ENCODE peak calls at places on chromosomes 3 and 15, in four cellular contexts. Q, A, F and I are unnamed samples.

GRCh38 chr3:32405711-32406323 is 14.2 kb downstream of the CMTM7 start:
- DNase-seq in A (no peak), F (no peak), Q (no peak), I (no peak)

GRCh38 chr15:71226536-71227455 is 111.5 kb downstream of the THSD4 start:
- DNase-seq in A (no peak), Q (no peak), F (no peak), I (no peak)

GRCh38 chr3:140736863-140737460 is 59.1 kb downstream of the TRIM42 start:
- DNase-seq in Q (peak), F (no peak), A (no peak), I (peak)

GRCh38 chr3:48938689-48939088 is 20.0 kb downstream of the ARIH2 start:
- DNase-seq in A (no peak), F (no peak), Q (no peak), I (no peak)

GRCh38 chr3:187406927-187407326 is 38.7 kb downstream of the RTP4 start:
- DNase-seq in Q (no peak), F (no peak), A (no peak), I (no peak)

GRCh38 chr3:184965639-184966430 is 153.9 kb downstream of the VPS8 start:
- DNase-seq in F (no peak), Q (no peak), A (no peak), I (no peak)

GRCh38 chr3:124834723-124835718 is 52.1 kb downstream of the ITGB5 start:
- DNase-seq in A (no peak), F (no peak), Q (no peak), I (no peak)

GRCh38 chr3:120180731-120181412 is 86.6 kb upstream of the GSK3B start:
- DNase-seq in A (no peak), F (no peak), Q (no peak), I (no peak)

GRCh38 chr15:90871716-90872480 is 3.5 kb downstream of the FURIN start:
- DNase-seq in F (no peak), Q (no peak), A (peak), I (no peak)

GRCh38 chr15:75661779-75662140 is 14.0 kb downstream of the SNX33 start:
- DNase-seq in A (no peak), F (no peak), Q (no peak), I (no peak)

GRCh38 chr3:186044973-186045372 is 63.9 kb downstream of the ETV5 start:
- DNase-seq in Q (no peak), A (no peak), F (no peak), I (no peak)

GRCh38 chr15:67174864-67175573 is 79.4 kb downstream of the AAGAB start:
- DNase-seq in F (no peak), Q (no peak), A (no peak), I (no peak)

GRCh38 chr15:69046781-69047180 is 32.3 kb downstream of the NOX5 start:
- DNase-seq in A (no peak), Q (no peak), F (no peak), I (no peak)

GRCh38 chr3:76500746-76501275 is 539.1 kb upstream of the ROBO2 start:
- DNase-seq in Q (no peak), A (no peak), F (no peak), I (no peak)

GRCh38 chr3:120350431-120350941 is 1.3 kb upstream of the LRRC58 start:
- DNase-seq in A (peak), F (no peak), Q (no peak), I (no peak)

GRCh38 chr15:41881925-41882688 is 11.7 kb downstream of the SPTBN5 start:
- DNase-seq in A (peak), Q (no peak), F (no peak), I (no peak)

GRCh38 chr3:15241341-15241740 is 35.3 kb downstream of the CAPN7 start:
- DNase-seq in A (no peak), F (no peak), Q (no peak), I (no peak)

GRCh38 chr15:78065284-78065872 is 12.1 kb downstream of the TBC1D2B start:
- DNase-seq in Q (no peak), F (peak), A (peak), I (no peak)

GRCh38 chr3:186367631-186368030 is 5.6 kb upstream of the DGKG start:
- DNase-seq in A (no peak), Q (no peak), F (no peak), I (no peak)

GRCh38 chr3:172591876-172592771 is 68.9 kb upstream of the TNFSF10 start:
- DNase-seq in Q (no peak), F (no peak), A (no peak), I (no peak)

GRCh38 chr3:13939206-13939605 is 59.3 kb upstream of the WNT7A start:
- DNase-seq in F (no peak), Q (no peak), A (no peak), I (no peak)

GRCh38 chr3:13934315-13934714 is 54.4 kb upstream of the WNT7A start:
- DNase-seq in F (no peak), Q (no peak), A (no peak), I (no peak)

GRCh38 chr3:13934813-13935212 is 54.9 kb upstream of the WNT7A start:
- DNase-seq in A (no peak), F (no peak), Q (no peak), I (no peak)

GRCh38 chr3:13935494-13936094 is 55.7 kb upstream of the WNT7A start:
- DNase-seq in A (no peak), F (no peak), Q (no peak), I (no peak)

GRCh38 chr3:13937131-13937530 is 57.3 kb upstream of the WNT7A start:
- DNase-seq in F (no peak), Q (no peak), A (no peak), I (no peak)
- H3K4me3 ChIP-seq in F (no peak), Q (no peak), A (no peak), I (no peak)

GRCh38 chr3:143538577-143538981 is 309.7 kb downstream of the SLC9A9 start:
- DNase-seq in Q (no peak), F (peak), A (no peak), I (no peak)
- H3K4me3 ChIP-seq in Q (no peak), F (no peak), A (no peak), I (no peak)

GRCh38 chr3:156246939-156247725 is 126.8 kb downstream of the KCNAB1 start:
- DNase-seq in A (no peak), Q (no peak), F (no peak), I (no peak)

GRCh38 chr3:156252656-156253055 is 132.3 kb downstream of the KCNAB1 start:
- DNase-seq in F (no peak), A (no peak), Q (no peak), I (no peak)

GRCh38 chr3:156250550-156250949 is 130.2 kb downstream of the KCNAB1 start:
- DNase-seq in F (no peak), Q (no peak), A (no peak), I (no peak)

GRCh38 chr3:156253150-156253549 is 132.8 kb downstream of the KCNAB1 start:
- DNase-seq in F (no peak), Q (no peak), A (no peak), I (no peak)

GRCh38 chr3:156251424-156251823 is 131.0 kb downstream of the KCNAB1 start:
- DNase-seq in Q (no peak), F (no peak), A (no peak), I (no peak)
- H3K4me3 ChIP-seq in Q (no peak), F (no peak), A (no peak), I (no peak)

GRCh38 chr3:50341537-50341936 is 901 bp upstream of the RASSF1 start:
- DNase-seq in F (no peak), Q (no peak), A (peak), I (no peak)
- H3K4me3 ChIP-seq in F (peak), Q (no peak), A (peak), I (no peak)

GRCh38 chr3:86995537-86995936 is 4.6 kb upstream of the VGLL3 start:
- DNase-seq in A (no peak), Q (no peak), F (peak), I (no peak)
- H3K4me3 ChIP-seq in A (no peak), Q (no peak), F (no peak), I (no peak)

GRCh38 chr3:129180461-129180860 is 3.2 kb downstream of the CNBP start:
- DNase-seq in A (no peak), F (no peak), Q (no peak), I (no peak)
- H3K4me3 ChIP-seq in A (peak), F (no peak), Q (no peak), I (peak)

DNA sequence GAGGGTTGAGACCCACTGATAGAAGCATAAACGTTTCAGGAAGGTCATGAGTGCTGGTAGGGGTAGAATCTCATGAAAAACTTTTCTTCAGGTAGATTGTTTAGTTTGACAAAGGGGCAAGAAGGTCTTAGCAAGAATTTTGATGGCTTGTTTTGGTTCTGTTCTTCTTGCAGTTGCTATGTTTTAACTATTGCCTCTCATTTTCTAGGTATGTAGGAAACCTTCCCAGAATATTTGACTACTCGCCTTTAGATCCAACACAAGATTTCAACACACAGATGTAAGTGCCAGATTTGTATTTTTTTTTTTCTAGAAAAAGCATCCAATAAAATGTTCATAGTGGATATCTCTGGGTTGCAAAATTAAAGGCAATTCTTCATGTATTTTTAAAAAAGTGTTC is 77.1 kb downstream of the USP13 start:
- DNase-seq in F (no peak), A (no peak), Q (no peak), I (no peak)
- H3K4me3 ChIP-seq in F (no peak), A (no peak), Q (no peak), I (no peak)

GRCh38 chr15:73972984-73973682 is 19.0 kb downstream of the STOML1 start:
- DNase-seq in Q (no peak), A (peak), F (no peak), I (no peak)
- H3K4me3 ChIP-seq in Q (no peak), A (no peak), F (no peak), I (peak)